ENCODE peak calls at places on chromosomes 6 and 20, in ten cellular contexts. One of them, this sample, is unnamed.

GRCh38 chr6:34465551-34466241 is at the start of gene PACSIN1:
- ATAC-seq in activated naive CD8-positive, alpha-beta T cell treated with anti-CD3 and anti-CD28 coated beads, Interleukin-2, amount 10 ng/mL, durations not matched to agents 7 days and 5 days: peak; percentile 82
- ATAC-seq in sciatic nerve: no peak
- ATAC-seq in activated naive CD4-positive, alpha-beta T cell treated with anti-CD3 and anti-CD28 coated beads, Interleukin-2, amount 50 U/mL, for 72 hours: peak; percentile 44
- ATAC-seq in naive thymus-derived CD8-positive, alpha-beta T cell: peak; percentile 67
- ATAC-seq in activated CD8-positive, alpha-beta memory T cell treated with anti-CD3 and anti-CD28 coated beads, Interleukin-2, amount 10 ng/mL, durations not matched to agents 7 days and 5 days: peak; percentile 69
- ATAC-seq in CD4-positive, CD25-positive, alpha-beta regulatory T cell: peak; percentile 42
- ATAC-seq in left lung: peak; percentile 90
- ATAC-seq in right cardiac atrium: peak; percentile 56
- ATAC-seq in A549: no peak
- ATAC-seq in this sample: no peak

GRCh38 chr6:13830803-13831202 is 16.4 kb upstream of the MCUR1 start:
- ATAC-seq in naive thymus-derived CD8-positive, alpha-beta T cell: no peak
- ATAC-seq in activated naive CD4-positive, alpha-beta T cell treated with anti-CD3 and anti-CD28 coated beads, Interleukin-2, amount 50 U/mL, for 72 hours: no peak
- ATAC-seq in sciatic nerve: no peak
- ATAC-seq in left lung: no peak
- ATAC-seq in activated naive CD8-positive, alpha-beta T cell treated with anti-CD3 and anti-CD28 coated beads, Interleukin-2, amount 10 ng/mL, durations not matched to agents 7 days and 5 days: no peak
- ATAC-seq in activated CD8-positive, alpha-beta memory T cell treated with anti-CD3 and anti-CD28 coated beads, Interleukin-2, amount 10 ng/mL, durations not matched to agents 7 days and 5 days: no peak
- ATAC-seq in A549: no peak
- ATAC-seq in CD4-positive, CD25-positive, alpha-beta regulatory T cell: no peak
- ATAC-seq in right cardiac atrium: no peak
- ATAC-seq in this sample: no peak

GRCh38 chr6:149860834-149861602 is 3.1 kb downstream of the LRP11 start:
- ATAC-seq in sciatic nerve: no peak
- ATAC-seq in activated naive CD8-positive, alpha-beta T cell treated with anti-CD3 and anti-CD28 coated beads, Interleukin-2, amount 10 ng/mL, durations not matched to agents 7 days and 5 days: no peak
- ATAC-seq in activated naive CD4-positive, alpha-beta T cell treated with anti-CD3 and anti-CD28 coated beads, Interleukin-2, amount 50 U/mL, for 72 hours: no peak
- ATAC-seq in left lung: no peak
- ATAC-seq in A549: no peak
- ATAC-seq in right cardiac atrium: no peak
- ATAC-seq in activated CD8-positive, alpha-beta memory T cell treated with anti-CD3 and anti-CD28 coated beads, Interleukin-2, amount 10 ng/mL, durations not matched to agents 7 days and 5 days: no peak
- ATAC-seq in naive thymus-derived CD8-positive, alpha-beta T cell: no peak
- ATAC-seq in CD4-positive, CD25-positive, alpha-beta regulatory T cell: no peak
- ATAC-seq in this sample: no peak

GRCh38 chr6:108847738-108848115 is 495 bp upstream of the ARMC2 start:
- ATAC-seq in sciatic nerve: no peak
- ATAC-seq in A549: peak; percentile 6
- ATAC-seq in activated naive CD4-positive, alpha-beta T cell treated with anti-CD3 and anti-CD28 coated beads, Interleukin-2, amount 50 U/mL, for 72 hours: peak; percentile 0
- ATAC-seq in CD4-positive, CD25-positive, alpha-beta regulatory T cell: no peak
- ATAC-seq in activated naive CD8-positive, alpha-beta T cell treated with anti-CD3 and anti-CD28 coated beads, Interleukin-2, amount 10 ng/mL, durations not matched to agents 7 days and 5 days: peak; percentile 8
- ATAC-seq in left lung: peak; percentile 19
- ATAC-seq in naive thymus-derived CD8-positive, alpha-beta T cell: peak; percentile 13
- ATAC-seq in activated CD8-positive, alpha-beta memory T cell treated with anti-CD3 and anti-CD28 coated beads, Interleukin-2, amount 10 ng/mL, durations not matched to agents 7 days and 5 days: peak; percentile 1
- ATAC-seq in right cardiac atrium: no peak
- ATAC-seq in this sample: no peak

GRCh38 chr6:118875672-118876071 is 18.3 kb upstream of the ASF1A start:
- ATAC-seq in activated naive CD4-positive, alpha-beta T cell treated with anti-CD3 and anti-CD28 coated beads, Interleukin-2, amount 50 U/mL, for 72 hours: no peak
- ATAC-seq in activated naive CD8-positive, alpha-beta T cell treated with anti-CD3 and anti-CD28 coated beads, Interleukin-2, amount 10 ng/mL, durations not matched to agents 7 days and 5 days: no peak
- ATAC-seq in sciatic nerve: no peak
- ATAC-seq in left lung: no peak
- ATAC-seq in CD4-positive, CD25-positive, alpha-beta regulatory T cell: no peak
- ATAC-seq in naive thymus-derived CD8-positive, alpha-beta T cell: no peak
- ATAC-seq in right cardiac atrium: no peak
- ATAC-seq in activated CD8-positive, alpha-beta memory T cell treated with anti-CD3 and anti-CD28 coated beads, Interleukin-2, amount 10 ng/mL, durations not matched to agents 7 days and 5 days: no peak
- ATAC-seq in A549: no peak
- ATAC-seq in this sample: no peak

GRCh38 chr20:44586289-44586911 is 4.0 kb downstream of the PKIG start:
- ATAC-seq in right cardiac atrium: no peak
- ATAC-seq in activated CD8-positive, alpha-beta memory T cell treated with anti-CD3 and anti-CD28 coated beads, Interleukin-2, amount 10 ng/mL, durations not matched to agents 7 days and 5 days: no peak
- ATAC-seq in naive thymus-derived CD8-positive, alpha-beta T cell: peak; percentile 82
- ATAC-seq in activated naive CD8-positive, alpha-beta T cell treated with anti-CD3 and anti-CD28 coated beads, Interleukin-2, amount 10 ng/mL, durations not matched to agents 7 days and 5 days: peak; percentile 33
- ATAC-seq in sciatic nerve: no peak
- ATAC-seq in A549: no peak
- ATAC-seq in activated naive CD4-positive, alpha-beta T cell treated with anti-CD3 and anti-CD28 coated beads, Interleukin-2, amount 50 U/mL, for 72 hours: no peak
- ATAC-seq in left lung: no peak
- ATAC-seq in CD4-positive, CD25-positive, alpha-beta regulatory T cell: peak; percentile 42
- ATAC-seq in this sample: no peak

GRCh38 chr6:150238294-150238693 is 95.5 kb downstream of the PPP1R14C start:
- ATAC-seq in left lung: peak; percentile 69
- ATAC-seq in activated naive CD8-positive, alpha-beta T cell treated with anti-CD3 and anti-CD28 coated beads, Interleukin-2, amount 10 ng/mL, durations not matched to agents 7 days and 5 days: no peak
- ATAC-seq in A549: no peak
- ATAC-seq in sciatic nerve: peak; percentile 59
- ATAC-seq in activated CD8-positive, alpha-beta memory T cell treated with anti-CD3 and anti-CD28 coated beads, Interleukin-2, amount 10 ng/mL, durations not matched to agents 7 days and 5 days: no peak
- ATAC-seq in activated naive CD4-positive, alpha-beta T cell treated with anti-CD3 and anti-CD28 coated beads, Interleukin-2, amount 50 U/mL, for 72 hours: no peak
- ATAC-seq in CD4-positive, CD25-positive, alpha-beta regulatory T cell: no peak
- ATAC-seq in naive thymus-derived CD8-positive, alpha-beta T cell: no peak
- ATAC-seq in right cardiac atrium: peak; percentile 82
- ATAC-seq in this sample: no peak

GRCh38 chr20:41466836-41467619 is 100.4 kb upstream of the EMILIN3 start:
- ATAC-seq in right cardiac atrium: no peak
- ATAC-seq in left lung: no peak
- ATAC-seq in sciatic nerve: no peak
- ATAC-seq in activated CD8-positive, alpha-beta memory T cell treated with anti-CD3 and anti-CD28 coated beads, Interleukin-2, amount 10 ng/mL, durations not matched to agents 7 days and 5 days: no peak
- ATAC-seq in naive thymus-derived CD8-positive, alpha-beta T cell: no peak
- ATAC-seq in activated naive CD4-positive, alpha-beta T cell treated with anti-CD3 and anti-CD28 coated beads, Interleukin-2, amount 50 U/mL, for 72 hours: no peak
- ATAC-seq in CD4-positive, CD25-positive, alpha-beta regulatory T cell: no peak
- ATAC-seq in A549: no peak
- ATAC-seq in activated naive CD8-positive, alpha-beta T cell treated with anti-CD3 and anti-CD28 coated beads, Interleukin-2, amount 10 ng/mL, durations not matched to agents 7 days and 5 days: no peak
- ATAC-seq in this sample: no peak

GRCh38 chr20:47258745-47259695 is 97.5 kb downstream of the ZMYND8 start:
- ATAC-seq in activated CD8-positive, alpha-beta memory T cell treated with anti-CD3 and anti-CD28 coated beads, Interleukin-2, amount 10 ng/mL, durations not matched to agents 7 days and 5 days: no peak
- ATAC-seq in left lung: peak; percentile 27
- ATAC-seq in right cardiac atrium: peak; percentile 91
- ATAC-seq in sciatic nerve: peak; percentile 86
- ATAC-seq in CD4-positive, CD25-positive, alpha-beta regulatory T cell: no peak
- ATAC-seq in naive thymus-derived CD8-positive, alpha-beta T cell: no peak
- ATAC-seq in A549: no peak
- ATAC-seq in activated naive CD8-positive, alpha-beta T cell treated with anti-CD3 and anti-CD28 coated beads, Interleukin-2, amount 10 ng/mL, durations not matched to agents 7 days and 5 days: no peak
- ATAC-seq in activated naive CD4-positive, alpha-beta T cell treated with anti-CD3 and anti-CD28 coated beads, Interleukin-2, amount 50 U/mL, for 72 hours: peak; percentile 41
- ATAC-seq in this sample: peak; percentile 17

GRCh38 chr20:50274570-50275430 is 84.2 kb downstream of the CEBPB start:
- ATAC-seq in sciatic nerve: peak; percentile 73
- ATAC-seq in A549: no peak
- ATAC-seq in activated naive CD8-positive, alpha-beta T cell treated with anti-CD3 and anti-CD28 coated beads, Interleukin-2, amount 10 ng/mL, durations not matched to agents 7 days and 5 days: no peak
- ATAC-seq in activated CD8-positive, alpha-beta memory T cell treated with anti-CD3 and anti-CD28 coated beads, Interleukin-2, amount 10 ng/mL, durations not matched to agents 7 days and 5 days: no peak
- ATAC-seq in naive thymus-derived CD8-positive, alpha-beta T cell: no peak
- ATAC-seq in right cardiac atrium: peak; percentile 47
- ATAC-seq in CD4-positive, CD25-positive, alpha-beta regulatory T cell: peak; percentile 32
- ATAC-seq in activated naive CD4-positive, alpha-beta T cell treated with anti-CD3 and anti-CD28 coated beads, Interleukin-2, amount 50 U/mL, for 72 hours: no peak
- ATAC-seq in left lung: peak; percentile 54
- ATAC-seq in this sample: peak; percentile 62

GRCh38 chr6:43847741-43848630 is 78.0 kb downstream of the VEGFA start:
- ATAC-seq in activated naive CD8-positive, alpha-beta T cell treated with anti-CD3 and anti-CD28 coated beads, Interleukin-2, amount 10 ng/mL, durations not matched to agents 7 days and 5 days: no peak
- ATAC-seq in naive thymus-derived CD8-positive, alpha-beta T cell: no peak
- ATAC-seq in right cardiac atrium: no peak
- ATAC-seq in CD4-positive, CD25-positive, alpha-beta regulatory T cell: no peak
- ATAC-seq in sciatic nerve: no peak
- ATAC-seq in activated naive CD4-positive, alpha-beta T cell treated with anti-CD3 and anti-CD28 coated beads, Interleukin-2, amount 50 U/mL, for 72 hours: no peak
- ATAC-seq in A549: no peak
- ATAC-seq in left lung: no peak
- ATAC-seq in activated CD8-positive, alpha-beta memory T cell treated with anti-CD3 and anti-CD28 coated beads, Interleukin-2, amount 10 ng/mL, durations not matched to agents 7 days and 5 days: no peak
- ATAC-seq in this sample: no peak

GRCh38 chr6:142878407-142878806 is 66.6 kb downstream of the HIVEP2 start:
- ATAC-seq in activated naive CD8-positive, alpha-beta T cell treated with anti-CD3 and anti-CD28 coated beads, Interleukin-2, amount 10 ng/mL, durations not matched to agents 7 days and 5 days: no peak
- ATAC-seq in activated naive CD4-positive, alpha-beta T cell treated with anti-CD3 and anti-CD28 coated beads, Interleukin-2, amount 50 U/mL, for 72 hours: peak; percentile 74
- ATAC-seq in activated CD8-positive, alpha-beta memory T cell treated with anti-CD3 and anti-CD28 coated beads, Interleukin-2, amount 10 ng/mL, durations not matched to agents 7 days and 5 days: peak; percentile 35
- ATAC-seq in naive thymus-derived CD8-positive, alpha-beta T cell: no peak
- ATAC-seq in left lung: no peak
- ATAC-seq in CD4-positive, CD25-positive, alpha-beta regulatory T cell: no peak
- ATAC-seq in A549: no peak
- ATAC-seq in right cardiac atrium: peak; percentile 87
- ATAC-seq in sciatic nerve: peak; percentile 17
- ATAC-seq in this sample: peak; percentile 42